ENCODE peak calls at places on chromosomes 13 and 19, in nine cellular contexts. One of them, this sample, is unnamed.

GRCh38 chr19:4267901-4268815 is 10.9 kb upstream of the SHD start:
- DNase-seq in dorsolateral prefrontal cortex: no peak
- DNase-seq in stimulated activated CD4-positive, alpha-beta T cell treated with anti-CD3 and anti-CD28 coated beads, Interleukin-15, amount 100 ng/mL, for 1 hour: no peak
- DNase-seq in Panc1: no peak
- DNase-seq in lower lobe of right lung: no peak
- DNase-seq in stimulated activated CD8-positive, alpha-beta memory T cell treated with anti-CD3 and anti-CD28 coated beads, Interleukin-4, amount 100 ng/mL, for 4 hours: no peak
- DNase-seq in HepG2: peak
- DNase-seq in foreskin fibroblast: no peak
- DNase-seq in germinal center: no peak
- DNase-seq in this sample: no peak

GRCh38 chr19:33740811-33741396 is 55.8 kb upstream of the KCTD15 start:
- DNase-seq in dorsolateral prefrontal cortex: no peak
- DNase-seq in stimulated activated CD4-positive, alpha-beta T cell treated with anti-CD3 and anti-CD28 coated beads, Interleukin-15, amount 100 ng/mL, for 1 hour: no peak
- DNase-seq in Panc1: no peak
- DNase-seq in lower lobe of right lung: no peak
- DNase-seq in stimulated activated CD8-positive, alpha-beta memory T cell treated with anti-CD3 and anti-CD28 coated beads, Interleukin-4, amount 100 ng/mL, for 4 hours: no peak
- DNase-seq in HepG2: peak
- DNase-seq in foreskin fibroblast: peak
- DNase-seq in germinal center: peak
- DNase-seq in this sample: no peak

GRCh38 chr13:85347251-85347650 is 452.0 kb downstream of the SLITRK6 start:
- DNase-seq in dorsolateral prefrontal cortex: no peak
- DNase-seq in stimulated activated CD4-positive, alpha-beta T cell treated with anti-CD3 and anti-CD28 coated beads, Interleukin-15, amount 100 ng/mL, for 1 hour: no peak
- DNase-seq in Panc1: no peak
- DNase-seq in lower lobe of right lung: no peak
- DNase-seq in stimulated activated CD8-positive, alpha-beta memory T cell treated with anti-CD3 and anti-CD28 coated beads, Interleukin-4, amount 100 ng/mL, for 4 hours: no peak
- DNase-seq in HepG2: no peak
- DNase-seq in foreskin fibroblast: no peak
- DNase-seq in germinal center: no peak
- DNase-seq in this sample: no peak

GRCh38 chr13:104086759-104087158 is 1020.5 kb upstream of the SLC10A2 start:
- DNase-seq in dorsolateral prefrontal cortex: no peak
- DNase-seq in stimulated activated CD4-positive, alpha-beta T cell treated with anti-CD3 and anti-CD28 coated beads, Interleukin-15, amount 100 ng/mL, for 1 hour: no peak
- DNase-seq in Panc1: no peak
- DNase-seq in lower lobe of right lung: no peak
- DNase-seq in stimulated activated CD8-positive, alpha-beta memory T cell treated with anti-CD3 and anti-CD28 coated beads, Interleukin-4, amount 100 ng/mL, for 4 hours: no peak
- DNase-seq in HepG2: no peak
- DNase-seq in foreskin fibroblast: no peak
- DNase-seq in germinal center: no peak
- DNase-seq in this sample: no peak

GRCh38 chr13:94415484-94415883 is 64.0 kb downstream of the DCT start:
- DNase-seq in dorsolateral prefrontal cortex: no peak
- DNase-seq in stimulated activated CD4-positive, alpha-beta T cell treated with anti-CD3 and anti-CD28 coated beads, Interleukin-15, amount 100 ng/mL, for 1 hour: no peak
- DNase-seq in Panc1: no peak
- DNase-seq in lower lobe of right lung: no peak
- DNase-seq in stimulated activated CD8-positive, alpha-beta memory T cell treated with anti-CD3 and anti-CD28 coated beads, Interleukin-4, amount 100 ng/mL, for 4 hours: no peak
- DNase-seq in HepG2: no peak
- DNase-seq in foreskin fibroblast: no peak
- DNase-seq in germinal center: no peak
- DNase-seq in this sample: no peak

GRCh38 chr13:94481966-94482365 is 2.5 kb upstream of the DCT start:
- DNase-seq in dorsolateral prefrontal cortex: no peak
- DNase-seq in stimulated activated CD4-positive, alpha-beta T cell treated with anti-CD3 and anti-CD28 coated beads, Interleukin-15, amount 100 ng/mL, for 1 hour: no peak
- DNase-seq in Panc1: no peak
- DNase-seq in lower lobe of right lung: no peak
- DNase-seq in stimulated activated CD8-positive, alpha-beta memory T cell treated with anti-CD3 and anti-CD28 coated beads, Interleukin-4, amount 100 ng/mL, for 4 hours: no peak
- DNase-seq in HepG2: peak
- DNase-seq in foreskin fibroblast: peak
- DNase-seq in germinal center: no peak
- DNase-seq in this sample: peak

GRCh38 chr19:12777217-12778019 is 2.1 kb upstream of the HOOK2 start:
- DNase-seq in dorsolateral prefrontal cortex: peak
- DNase-seq in stimulated activated CD4-positive, alpha-beta T cell treated with anti-CD3 and anti-CD28 coated beads, Interleukin-15, amount 100 ng/mL, for 1 hour: peak
- DNase-seq in Panc1: no peak
- DNase-seq in lower lobe of right lung: peak
- DNase-seq in stimulated activated CD8-positive, alpha-beta memory T cell treated with anti-CD3 and anti-CD28 coated beads, Interleukin-4, amount 100 ng/mL, for 4 hours: no peak
- DNase-seq in HepG2: peak
- DNase-seq in foreskin fibroblast: peak
- DNase-seq in germinal center: peak
- DNase-seq in this sample: peak

GRCh38 chr19:277131-277530 is 14.1 kb downstream of the PLPP2 start:
- DNase-seq in dorsolateral prefrontal cortex: no peak
- DNase-seq in stimulated activated CD4-positive, alpha-beta T cell treated with anti-CD3 and anti-CD28 coated beads, Interleukin-15, amount 100 ng/mL, for 1 hour: no peak
- DNase-seq in Panc1: no peak
- DNase-seq in lower lobe of right lung: no peak
- DNase-seq in stimulated activated CD8-positive, alpha-beta memory T cell treated with anti-CD3 and anti-CD28 coated beads, Interleukin-4, amount 100 ng/mL, for 4 hours: no peak
- DNase-seq in HepG2: no peak
- DNase-seq in foreskin fibroblast: no peak
- DNase-seq in germinal center: no peak
- DNase-seq in this sample: no peak

GRCh38 chr19:33798701-33799111 is 2.0 kb downstream of the KCTD15 start:
- DNase-seq in dorsolateral prefrontal cortex: no peak
- DNase-seq in stimulated activated CD4-positive, alpha-beta T cell treated with anti-CD3 and anti-CD28 coated beads, Interleukin-15, amount 100 ng/mL, for 1 hour: no peak
- DNase-seq in Panc1: no peak
- DNase-seq in lower lobe of right lung: no peak
- DNase-seq in stimulated activated CD8-positive, alpha-beta memory T cell treated with anti-CD3 and anti-CD28 coated beads, Interleukin-4, amount 100 ng/mL, for 4 hours: no peak
- DNase-seq in HepG2: no peak
- DNase-seq in foreskin fibroblast: no peak
- DNase-seq in germinal center: no peak
- DNase-seq in this sample: no peak

This sample was measured in left ventricle myocardium superior.